ENCODE peak calls at places on chromosomes 12 and 14, in eight cellular contexts. H, O, G, S, D, A, F and R are unnamed samples.

GRCh38 chr12:8658361-8658760 is 4.3 kb downstream of the MFAP5 start:
- DNase-seq in D (no peak), F (no peak), O (no peak), H (no peak), G (no peak), S (no peak), A (no peak), R (no peak)

GRCh38 chr12:100574262-100575074 is 984 bp downstream of the GAS2L3 start:
- DNase-seq in G (no peak), S (no peak), A (peak; percentile 31), H (peak; percentile 36), O (no peak), F (no peak), D (no peak), R (no peak)

GRCh38 chr14:68624541-68625220 is 168.2 kb downstream of the ZFP36L1 start:
- DNase-seq in G (no peak), S (no peak), A (no peak), D (no peak), O (no peak), F (no peak), H (no peak), R (no peak)

GRCh38 chr12:22500100-22500499 is 44.2 kb downstream of the C2CD5 start:
- DNase-seq in H (no peak), A (no peak), D (no peak), O (no peak), F (no peak), G (no peak), S (no peak), R (no peak)

GRCh38 chr14:43894534-43894933 is 612.5 kb downstream of the FSCB start:
- DNase-seq in A (peak; percentile 10), O (no peak), F (no peak), S (no peak), G (peak; percentile 1), D (no peak), H (peak; percentile 54), R (no peak)

GRCh38 chr12:109763201-109763841 is 49.7 kb downstream of the FAM222A start:
- DNase-seq in F (peak; percentile 4), S (no peak), G (no peak), A (no peak), D (peak; percentile 40), H (no peak), O (no peak), R (no peak)

GRCh38 chr14:23514009-23514962 is 37.3 kb downstream of the ZFHX2 start:
- DNase-seq in O (no peak), G (no peak), F (no peak), S (no peak), H (no peak), D (no peak), A (peak; percentile 10), R (no peak)

GRCh38 chr14:78904094-78904493 is 733.9 kb downstream of the NRXN3 start:
- DNase-seq in A (no peak), H (no peak), D (no peak), S (no peak), O (no peak), G (no peak), F (no peak), R (no peak)

GRCh38 chr14:99590746-99591555 is 13.1 kb downstream of the CCDC85C start:
- DNase-seq in F (no peak), O (no peak), H (no peak), G (no peak), D (no peak), A (peak; percentile 60), S (no peak), R (no peak)

GRCh38 chr12:50058743-50059312 is 1.4 kb downstream of the ASIC1 start:
- DNase-seq in G (no peak), O (no peak), F (no peak), D (no peak), H (no peak), S (no peak), A (no peak), R (no peak)

GRCh38 chr14:22549981-22550670 is 38.9 kb downstream of the DAD1 start:
- DNase-seq in G (no peak), H (peak; percentile 22), S (no peak), O (no peak), D (peak; percentile 50), F (no peak), A (no peak), R (peak; percentile 53)

GRCh38 chr14:103688906-103689902 is 26.0 kb downstream of the XRCC3 start:
- DNase-seq in O (no peak), F (no peak), S (no peak), D (no peak), A (no peak), G (peak; percentile 75), H (no peak), R (peak; percentile 71)

GRCh38 chr12:118282767-118283166 is 89.9 kb downstream of the TAOK3 start:
- DNase-seq in H (no peak), D (no peak), O (no peak), F (no peak), S (no peak), A (no peak), G (no peak), R (no peak)

GRCh38 chr12:124901003-124901402 is 13.4 kb downstream of the UBC start:
- DNase-seq in G (no peak), A (no peak), S (no peak), O (no peak), D (no peak), H (no peak), F (no peak), R (no peak)

GRCh38 chr12:2341871-2342270 is 289.1 kb downstream of the CACNA1C start:
- DNase-seq in O (no peak), A (no peak), G (no peak), D (no peak), S (no peak), H (no peak), F (no peak), R (no peak)

GRCh38 chr14:90733139-90733808 is 83.0 kb downstream of the TTC7B start:
- DNase-seq in D (no peak), A (no peak), O (no peak), F (peak; percentile 49), S (no peak), G (no peak), H (no peak), R (no peak)

GRCh38 chr12:24066865-24067264 is 117.4 kb upstream of the SOX5 start:
- DNase-seq in F (no peak), A (no peak), G (no peak), S (no peak), D (peak; percentile 78), H (no peak), O (no peak), R (no peak)

GRCh38 chr12:108289342-108290131 is 49.6 kb downstream of the CMKLR1 start:
- DNase-seq in H (no peak), S (no peak), F (no peak), G (no peak), A (no peak), O (no peak), D (no peak), R (no peak)

GRCh38 chr12:50070314-50071060 is 13.1 kb downstream of the ASIC1 start:
- DNase-seq in A (peak; percentile 86), H (peak; percentile 77), G (peak; percentile 57), D (peak; percentile 88), F (peak; percentile 82), S (peak; percentile 75), O (peak; percentile 55), R (peak; percentile 77)

GRCh38 chr12:86158956-86159355 is 97.2 kb downstream of the MGAT4C start:
- DNase-seq in S (no peak), F (no peak), D (no peak), G (no peak), A (no peak), O (no peak), H (no peak), R (no peak)

GRCh38 chr12:100401660-100402059 is 44.8 kb downstream of the SLC17A8 start:
- DNase-seq in F (no peak), S (no peak), H (no peak), O (no peak), A (no peak), G (no peak), D (no peak), R (no peak)

GRCh38 chr14:31402764-31403163 is 17.6 kb downstream of the HEATR5A start:
- DNase-seq in H (no peak), D (no peak), S (no peak), G (no peak), F (no peak), A (no peak), O (no peak), R (no peak)

GRCh38 chr14:69994002-69994401 is 114.8 kb downstream of the SMOC1 start:
- DNase-seq in O (no peak), D (no peak), F (no peak), A (no peak), H (no peak), G (no peak), S (no peak), R (no peak)

GRCh38 chr12:112676526-112676925 is 115.0 kb upstream of the RPH3A start:
- DNase-seq in D (no peak), A (peak; percentile 18), F (no peak), H (no peak), G (no peak), S (no peak), O (no peak), R (no peak)

GRCh38 chr14:65035049-65035448 is 48.4 kb downstream of the FNTB start:
- DNase-seq in G (no peak), H (no peak), F (no peak), D (no peak), A (no peak), S (no peak), O (no peak), R (no peak)

GRCh38 chr12:24487606-24488005 is 461.3 kb downstream of the BCAT1 start:
- DNase-seq in S (no peak), H (no peak), G (no peak), A (no peak), F (no peak), D (no peak), O (no peak), R (no peak)

GRCh38 chr14:93430319-93430801 is 379 bp upstream of the UNC79 start:
- DNase-seq in F (peak; percentile 91), A (peak; percentile 78), G (no peak), O (no peak), D (no peak), S (peak; percentile 25), H (peak; percentile 83), R (no peak)

GRCh38 chr12:101116911-101117310 is 93.1 kb downstream of the SLC5A8 start:
- DNase-seq in S (no peak), O (no peak), F (no peak), G (no peak), D (no peak), H (no peak), A (no peak), R (no peak)

GRCh38 chr12:53466640-53467039 is 14.7 kb downstream of the PCBP2 start:
- DNase-seq in D (no peak), G (no peak), A (no peak), H (no peak), F (no peak), S (no peak), O (no peak), R (no peak)

GRCh38 chr12:6606331-6607131 is 648 bp downstream of the CHD4 start:
- DNase-seq in S (peak; percentile 58), G (peak; percentile 32), O (peak; percentile 51), H (peak; percentile 74), F (peak; percentile 55), D (peak; percentile 86), A (peak; percentile 89), R (peak; percentile 68)

GRCh38 chr12:127389923-127390322 is 877.0 kb upstream of the TMEM132C start:
- DNase-seq in A (peak; percentile 38), D (no peak), F (no peak), G (no peak), S (peak; percentile 56), O (no peak), H (no peak), R (no peak)